ENCODE peak calls at places on chromosomes 3 and 15, in ten cellular contexts. H, O, U, P, Z, N, R, Q, M and T are unnamed samples.

GRCh38 chr15:79101866-79102581 is 11.4 kb upstream of the RASGRF1 start:
- DNase-seq in R (no peak), Z (no peak), N (no peak), O (no peak), H (peak; percentile 7), Q (no peak), P (no peak), M (no peak), U (no peak), T (no peak)

GRCh38 chr3:190194506-190194905 is 73.8 kb upstream of the P3H2 start:
- DNase-seq in M (no peak), O (no peak), Z (no peak), U (no peak), H (no peak), P (no peak), R (no peak), Q (no peak), N (no peak), T (no peak)

GRCh38 chr15:40769310-40770146 is at the start of gene C15orf62:
- DNase-seq in Z (no peak), U (no peak), M (peak; percentile 72), N (no peak), P (no peak), O (peak; percentile 76), Q (peak; percentile 71), H (peak; percentile 31), R (peak; percentile 71), T (no peak)

GRCh38 chr3:10757821-10758130 is 58.3 kb upstream of the SLC6A11 start:
- DNase-seq in H (no peak), N (no peak), O (no peak), U (no peak), P (no peak), R (peak; percentile 3), Z (no peak), Q (no peak), M (no peak), T (no peak)

GRCh38 chr15:66673410-66674322 is 28.4 kb upstream of the SMAD6 start:
- DNase-seq in H (no peak), Q (no peak), R (peak; percentile 51), O (peak; percentile 88), Z (no peak), P (no peak), N (no peak), U (no peak), M (peak; percentile 63), T (peak; percentile 18)

GRCh38 chr3:10437272-10437994 is 68.0 kb downstream of the ATP2B2 start:
- DNase-seq in N (no peak), M (no peak), U (no peak), P (peak; percentile 78), Q (no peak), Z (no peak), R (peak; percentile 88), O (no peak), H (peak; percentile 85), T (no peak)

GRCh38 chr3:161449784-161450183 is 46.8 kb upstream of the OTOL1 start:
- DNase-seq in Z (no peak), P (no peak), R (no peak), Q (no peak), M (no peak), U (no peak), N (no peak), H (no peak), O (no peak), T (no peak)

GRCh38 chr3:183359036-183359435 is 69.4 kb downstream of the MCF2L2 start:
- DNase-seq in R (no peak), Q (no peak), M (no peak), Z (no peak), P (no peak), U (no peak), N (no peak), H (no peak), O (no peak), T (no peak)

GRCh38 chr3:106518516-106518915 is 649.7 kb upstream of the CBLB start:
- DNase-seq in N (no peak), R (peak; percentile 74), Z (no peak), H (peak; percentile 55), M (no peak), Q (no peak), U (no peak), P (peak; percentile 3), O (no peak), T (no peak)

GRCh38 chr3:154345422-154346122 is 21.3 kb upstream of the DHX36 start:
- DNase-seq in O (no peak), P (no peak), U (no peak), Z (no peak), M (no peak), Q (no peak), H (no peak), R (no peak), N (no peak), T (no peak)

GRCh38 chr3:154349223-154349622 is 24.9 kb upstream of the DHX36 start:
- DNase-seq in N (no peak), H (no peak), Q (no peak), O (no peak), P (no peak), Z (no peak), R (no peak), M (no peak), U (no peak), T (no peak)
- TF ChIP-seq CTCF in N (no peak), H (no peak), Q (no peak), O (no peak), P (no peak), Z (no peak), R (no peak), M (no peak), U (no peak), T (no peak)

GRCh38 chr3:23072672-23073071 is 130.5 kb upstream of the UBE2E2 start:
- DNase-seq in N (no peak), Q (no peak), H (no peak), O (no peak), P (no peak), M (no peak), U (no peak), R (no peak), Z (no peak), T (no peak)

GRCh38 chr3:23062982-23063381 is 140.1 kb upstream of the UBE2E2 start:
- DNase-seq in Z (no peak), M (no peak), O (no peak), H (no peak), U (no peak), P (no peak), N (no peak), Q (no peak), R (no peak), T (no peak)

GRCh38 chr3:23071306-23071705 is 131.8 kb upstream of the UBE2E2 start:
- DNase-seq in P (no peak), O (no peak), N (no peak), H (no peak), M (no peak), R (no peak), Z (no peak), U (no peak), Q (no peak), T (no peak)

GRCh38 chr3:23071758-23072157 is 131.4 kb upstream of the UBE2E2 start:
- DNase-seq in P (no peak), M (no peak), R (no peak), U (no peak), Q (no peak), Z (peak; percentile 41), O (no peak), N (peak; percentile 8), H (no peak), T (no peak)

GRCh38 chr3:23068016-23068728 is 135.0 kb upstream of the UBE2E2 start:
- DNase-seq in Q (no peak), Z (no peak), U (no peak), H (no peak), P (no peak), O (no peak), R (no peak), M (no peak), N (no peak), T (no peak)
- H3K27ac ChIP-seq in Q (no peak overlapping the region), Z (no peak overlapping the region), U (no peak overlapping the region), H (no peak overlapping the region), P (no peak overlapping the region), O (no peak overlapping the region), R (no peak overlapping the region), M (no peak overlapping the region), N (no peak overlapping the region), T (no peak overlapping the region)

DNA sequence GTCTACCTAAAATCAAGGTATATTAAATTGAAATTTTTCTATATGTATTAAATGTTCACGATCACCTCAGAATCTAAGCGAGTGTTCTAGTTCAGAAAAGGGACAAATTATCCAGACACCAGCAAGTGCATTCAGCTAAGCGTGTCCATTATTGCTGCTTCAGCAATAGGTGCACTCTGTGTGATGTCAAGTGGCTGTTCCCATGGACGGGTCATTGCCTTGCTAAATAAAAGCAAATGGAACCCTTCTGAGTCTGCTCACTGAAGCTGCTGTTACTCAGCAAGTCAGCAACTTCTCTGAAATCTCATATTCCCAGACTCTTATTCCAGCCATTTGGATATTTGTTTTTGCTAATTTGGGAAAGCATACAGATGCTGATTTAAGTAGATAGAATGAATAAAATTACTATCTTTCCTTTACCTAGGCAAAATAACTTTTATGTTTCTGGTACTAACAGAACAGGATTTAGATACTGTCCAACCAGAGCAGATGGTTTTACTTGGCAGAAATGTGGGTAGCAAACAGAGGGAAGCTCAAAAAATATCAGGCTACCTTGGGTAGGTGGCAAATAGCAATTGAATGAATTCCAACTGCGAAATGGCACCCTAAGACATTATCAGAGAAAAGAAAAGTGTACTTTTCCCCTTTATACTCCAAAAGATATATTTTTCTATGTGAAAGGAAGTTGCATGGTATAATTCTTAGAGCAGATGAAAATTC is 407.0 kb downstream of the GAP43 start:
- DNase-seq in H (no peak), Q (no peak), O (no peak), Z (no peak), P (no peak), U (no peak), M (no peak), N (no peak), R (no peak), T (no peak)
- TF ChIP-seq CTCF in H (no peak), Q (no peak), O (no peak), Z (no peak), P (no peak), U (no peak), M (no peak), N (no peak), R (no peak), T (no peak)

GRCh38 chr3:127774647-127775046 is 47.7 kb downstream of the MGLL start:
- DNase-seq in Z (no peak), M (no peak), H (no peak), R (no peak), O (no peak), N (no peak), U (no peak), P (no peak), Q (no peak), T (no peak)

GRCh38 chr3:127775398-127776109 is 46.8 kb downstream of the MGLL start:
- DNase-seq in Z (peak; percentile 68), N (peak; percentile 78), O (no peak), P (peak; percentile 49), Q (no peak), R (peak; percentile 89), H (peak; percentile 90), U (peak; percentile 81), M (no peak), T (no peak)

GRCh38 chr3:127777332-127777731 is 45.0 kb downstream of the MGLL start:
- DNase-seq in N (no peak), H (no peak), U (no peak), M (no peak), R (no peak), P (no peak), O (no peak), Z (no peak), Q (no peak), T (no peak)

GRCh38 chr3:127777861-127778711 is 44.2 kb downstream of the MGLL start:
- DNase-seq in Z (no peak), M (peak; percentile 44), N (no peak), R (no peak), H (no peak), O (no peak), P (no peak), U (no peak), Q (no peak), T (peak; percentile 25)

GRCh38 chr3:127776347-127776746 is 46.0 kb downstream of the MGLL start:
- DNase-seq in Z (no peak), N (no peak), U (no peak), P (no peak), Q (no peak), M (no peak), H (no peak), O (no peak), R (no peak), T (peak; percentile 35)
- H3K27ac ChIP-seq in Z (peak overlapping the region; percentile 67), N (peak overlapping the region; percentile 67), U (peak overlapping the region; percentile 82), P (peak overlapping the region; percentile 64), Q (no peak overlapping the region), M (no peak overlapping the region), H (peak overlapping the region; percentile 88), O (no peak overlapping the region), R (peak overlapping the region; percentile 88), T (no peak overlapping the region)